ENCODE peak calls at places on chromosomes 12 and 14, in five cellular contexts. T is ovary, P is neural crest cell, S is AG04450, X is B cell. D is an unnamed sample.

GRCh38 chr12:96196781-96197180 is 2.6 kb downstream of the ELK3 start:
- DNase-seq in T (no peak), P (no peak), S (no peak), X (no peak), D (no peak)

GRCh38 chr14:33914676-33915516 is 36.0 kb downstream of the EGLN3 start:
- DNase-seq in T (no peak), P (no peak), S (no peak), X (no peak), D (no peak)

GRCh38 chr12:120399531-120399930 is 30.6 kb upstream of the MSI1 start:
- DNase-seq in T (no peak), P (no peak), S (peak), X (no peak), D (peak)

GRCh38 chr14:95679995-95680735 is 6.1 kb upstream of the TCL1B start:
- DNase-seq in T (no peak), P (no peak), S (no peak), X (peak), D (peak)

GRCh38 chr12:50927356-50927755 is 25.0 kb upstream of the HIGD1C start:
- DNase-seq in T (no peak), P (no peak), S (no peak), X (no peak), D (no peak)

GRCh38 chr14:98170580-98170979 is 1101.4 kb downstream of the BCL11B start:
- DNase-seq in T (no peak), P (no peak), S (no peak), X (no peak), D (no peak)

GRCh38 chr12:114340231-114340630 is 65.7 kb downstream of the TBX5 start:
- DNase-seq in T (no peak), P (no peak), S (no peak), X (no peak), D (no peak)

GRCh38 chr12:49716546-49716945 is 9.3 kb upstream of the FMNL3 start:
- DNase-seq in T (no peak), P (no peak), S (no peak), X (peak), D (peak)

GRCh38 chr12:55974308-55974724 is 438 bp downstream of the RAB5B start:
- DNase-seq in T (no peak), P (no peak), S (no peak), X (no peak), D (peak)

GRCh38 chr14:49339130-49339529 is 247.1 kb downstream of the RPS29 start:
- DNase-seq in T (no peak), P (no peak), S (no peak), X (no peak), D (no peak)

GRCh38 chr14:71776463-71777359 is 155.5 kb upstream of the RGS6 start:
- DNase-seq in T (no peak), P (no peak), S (no peak), X (no peak), D (no peak)

GRCh38 chr12:1914116-1914911 is 4.1 kb downstream of the CACNA2D4 start:
- DNase-seq in T (no peak), P (peak), S (no peak), X (no peak), D (peak)

GRCh38 chr14:61625171-61625570 is 70.1 kb upstream of the HIF1A start:
- DNase-seq in T (no peak), P (no peak), S (no peak), X (no peak), D (no peak)

GRCh38 chr12:72511906-72512305 is 239.7 kb downstream of the TRHDE start:
- DNase-seq in T (no peak), P (no peak), S (peak), X (no peak), D (no peak)

GRCh38 chr12:49358548-49359141 is 8.6 kb upstream of the SPATS2 start:
- DNase-seq in T (no peak), P (peak), S (no peak), X (peak), D (peak)

GRCh38 chr14:49594347-49595089 is 4.2 kb upstream of the LRR1 start:
- DNase-seq in T (no peak), P (no peak), S (peak), X (peak), D (peak)

GRCh38 chr14:80762829-80763228 is 178.7 kb downstream of the CEP128 start:
- DNase-seq in T (no peak), P (no peak), S (no peak), X (no peak), D (no peak)

GRCh38 chr14:66070542-66071319 is 415.4 kb upstream of the CCDC196 start:
- DNase-seq in T (no peak), P (peak), S (no peak), X (peak), D (peak)

GRCh38 chr14:61489932-61490331 is 168.6 kb downstream of the PRKCH start:
- DNase-seq in T (no peak), P (no peak), S (no peak), X (no peak), D (no peak)

GRCh38 chr14:100471451-100472093 is 115.6 kb downstream of the BEGAIN start:
- DNase-seq in T (no peak), P (no peak), S (no peak), X (no peak), D (no peak)

GRCh38 chr14:104795781-104796681 is 483 bp upstream of the AKT1 start:
- DNase-seq in T (peak), P (no peak), S (no peak), X (no peak), D (peak)

GRCh38 chr14:34465069-34465859 is 3.2 kb upstream of the SPTSSA start:
- DNase-seq in T (no peak), P (no peak), S (no peak), X (no peak), D (no peak)

GRCh38 chr12:10098762-10099161 is at the start of gene CLEC1A:
- DNase-seq in T (no peak), P (no peak), S (no peak), X (no peak), D (no peak)

GRCh38 chr12:1046727-1047126 is 55.7 kb downstream of the ERC1 start:
- DNase-seq in T (no peak), P (no peak), S (no peak), X (no peak), D (no peak)

GRCh38 chr12:49939707-49940106 is 10.8 kb upstream of the AQP2 start:
- DNase-seq in T (no peak), P (no peak), S (no peak), X (no peak), D (no peak)

GRCh38 chr14:65303185-65303901 is 109.2 kb upstream of the FUT8 start:
- DNase-seq in T (no peak), P (no peak), S (no peak), X (no peak), D (no peak)

GRCh38 chr14:101442451-101442850 is 118.8 kb upstream of the DIO3 start:
- DNase-seq in T (no peak), P (no peak), S (no peak), X (no peak), D (no peak)

GRCh38 chr12:754871-755562 is 2.6 kb downstream of the WNK1 start:
- DNase-seq in T (no peak), P (no peak), S (peak), X (no peak), D (peak)

GRCh38 chr12:93191956-93192355 is 185.8 kb upstream of the NUDT4 start:
- DNase-seq in T (no peak), P (no peak), S (no peak), X (no peak), D (no peak)

GRCh38 chr12:105433804-105434203 is 103.3 kb downstream of the C12orf75 start:
- DNase-seq in T (no peak), P (no peak), S (no peak), X (no peak), D (no peak)

GRCh38 chr12:131796754-131797587 is 31.2 kb upstream of the MMP17 start:
- DNase-seq in T (no peak), P (no peak), S (no peak), X (no peak), D (no peak)
- TF ChIP-seq CTCF in T (no peak), P (no peak), S (no peak), X (no peak), D (no peak)

GRCh38 chr14:77603654-77604270 is 12.7 kb downstream of the SPTLC2 start:
- DNase-seq in T (no peak), P (no peak), S (no peak), X (no peak), D (no peak)
- TF ChIP-seq CTCF in T (no peak), P (peak), S (peak), X (no peak), D (no peak)

GRCh38 chr12:88578274-88578673 is 2.0 kb downstream of the KITLG start:
- DNase-seq in T (no peak), P (peak), S (no peak), X (no peak), D (no peak)

GRCh38 chr12:88579941-88580871 is at the start of gene KITLG:
- DNase-seq in T (peak), P (peak), S (peak), X (no peak), D (peak)

GRCh38 chr12:88579572-88579940 is 715 bp downstream of the KITLG start:
- DNase-seq in T (peak), P (peak), S (no peak), X (no peak), D (peak)

GRCh38 chr12:88577537-88577936 is 2.7 kb downstream of the KITLG start:
- DNase-seq in T (no peak), P (no peak), S (no peak), X (no peak), D (no peak)

GRCh38 chr12:88578821-88579518 is 1.3 kb downstream of the KITLG start:
- DNase-seq in T (no peak), P (peak), S (no peak), X (no peak), D (no peak)
- TF ChIP-seq CTCF in T (no peak), P (peak), S (peak), X (no peak), D (no peak)

GRCh38 chr14:21399311-21399870 is 15.6 kb upstream of the SUPT16H start:
- DNase-seq in T (no peak), P (no peak), S (no peak), X (no peak), D (no peak)

GRCh38 chr14:21398901-21399300 is 15.1 kb upstream of the SUPT16H start:
- DNase-seq in T (no peak), P (no peak), S (no peak), X (no peak), D (no peak)

DNA sequence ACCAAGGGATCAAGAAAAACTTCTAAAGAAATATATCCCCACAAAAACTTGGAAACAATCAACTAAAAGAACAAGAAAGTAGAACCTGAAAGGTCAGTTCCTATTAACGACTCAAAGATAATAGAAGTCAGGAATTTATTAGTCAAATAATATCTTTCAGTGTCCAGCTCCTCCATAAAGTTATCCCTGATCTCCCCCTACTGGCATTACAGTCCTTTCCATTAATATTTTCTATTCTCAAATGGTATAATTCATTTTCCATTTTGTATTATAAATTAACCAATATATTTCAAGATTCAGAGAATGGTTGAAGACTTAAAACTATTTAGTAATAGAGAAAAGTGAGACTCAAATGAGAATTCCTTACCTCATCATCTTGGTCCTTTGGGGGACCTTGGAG is 11.6 kb upstream of the SUPT16H start:
- DNase-seq in T (no peak), P (no peak), S (no peak), X (no peak), D (no peak)
- TF ChIP-seq CTCF in T (no peak), P (peak), S (no peak), X (no peak), D (no peak)

GRCh38 chr12:24901975-24902461 is 46.9 kb downstream of the BCAT1 start:
- DNase-seq in T (no peak), P (peak), S (no peak), X (no peak), D (peak)

GRCh38 chr12:24904871-24905270 is 44.0 kb downstream of the BCAT1 start:
- DNase-seq in T (no peak), P (no peak), S (no peak), X (no peak), D (no peak)

GRCh38 chr12:24902521-24903304 is 46.2 kb downstream of the BCAT1 start:
- DNase-seq in T (no peak), P (peak), S (no peak), X (no peak), D (peak)

GRCh38 chr12:24905431-24905830 is 43.5 kb downstream of the BCAT1 start:
- DNase-seq in T (no peak), P (no peak), S (no peak), X (no peak), D (no peak)

GRCh38 chr12:24903305-24904088 is 45.4 kb downstream of the BCAT1 start:
- DNase-seq in T (no peak), P (peak), S (no peak), X (no peak), D (peak)
- TF ChIP-seq CTCF in T (no peak), P (no peak), S (no peak), X (no peak), D (no peak)

GRCh38 chr12:54463484-54463883 is 9.9 kb downstream of the GTSF1 start:
- DNase-seq in T (no peak), P (no peak), S (no peak), X (no peak), D (no peak)

GRCh38 chr12:54459355-54459754 is 14.0 kb downstream of the GTSF1 start:
- DNase-seq in T (no peak), P (no peak), S (no peak), X (no peak), D (no peak)

GRCh38 chr12:54463034-54463433 is 10.4 kb downstream of the GTSF1 start:
- DNase-seq in T (no peak), P (no peak), S (no peak), X (no peak), D (no peak)

GRCh38 chr12:54455760-54456469 is 17.5 kb downstream of the GTSF1 start:
- DNase-seq in T (no peak), P (no peak), S (no peak), X (no peak), D (no peak)

DNA sequence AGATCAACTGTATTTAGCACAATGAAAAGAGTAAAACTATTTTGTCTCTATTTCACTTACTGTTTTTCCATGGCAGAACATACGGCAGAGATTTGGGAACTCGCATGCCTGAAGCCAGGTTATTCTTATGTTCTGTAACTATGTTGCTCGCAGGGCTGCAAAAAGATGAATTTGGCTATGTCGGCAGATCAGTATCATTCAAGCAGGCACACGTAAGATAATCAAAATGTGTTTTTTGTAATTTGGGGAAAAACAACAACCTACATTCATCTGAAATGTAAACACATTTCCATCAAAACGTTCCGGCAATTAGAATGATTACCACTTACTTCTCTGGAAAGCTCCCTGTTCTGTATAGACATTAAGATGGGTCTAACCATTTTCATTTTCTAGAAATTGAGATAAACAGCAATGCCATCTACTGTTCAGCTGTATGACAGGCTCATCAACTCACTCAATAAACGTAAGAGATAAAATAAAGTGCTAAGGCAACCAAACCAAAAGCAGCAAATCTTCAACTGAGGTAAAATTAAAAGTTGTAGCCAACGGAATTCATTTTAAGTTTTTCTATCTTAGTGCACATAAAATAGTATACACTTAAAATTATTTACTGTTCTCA is 13.0 kb downstream of the GTSF1 start:
- DNase-seq in T (no peak), P (no peak), S (no peak), X (no peak), D (no peak)
- TF ChIP-seq CTCF in T (no peak), P (no peak), S (no peak), X (no peak), D (no peak)

GRCh38 chr12:63838411-63838810 is 6.1 kb upstream of the SRGAP1 start:
- DNase-seq in T (no peak), P (no peak), S (no peak), X (no peak), D (no peak)
- TF ChIP-seq CTCF in T (no peak), P (no peak), S (no peak), X (no peak), D (no peak)

DNA sequence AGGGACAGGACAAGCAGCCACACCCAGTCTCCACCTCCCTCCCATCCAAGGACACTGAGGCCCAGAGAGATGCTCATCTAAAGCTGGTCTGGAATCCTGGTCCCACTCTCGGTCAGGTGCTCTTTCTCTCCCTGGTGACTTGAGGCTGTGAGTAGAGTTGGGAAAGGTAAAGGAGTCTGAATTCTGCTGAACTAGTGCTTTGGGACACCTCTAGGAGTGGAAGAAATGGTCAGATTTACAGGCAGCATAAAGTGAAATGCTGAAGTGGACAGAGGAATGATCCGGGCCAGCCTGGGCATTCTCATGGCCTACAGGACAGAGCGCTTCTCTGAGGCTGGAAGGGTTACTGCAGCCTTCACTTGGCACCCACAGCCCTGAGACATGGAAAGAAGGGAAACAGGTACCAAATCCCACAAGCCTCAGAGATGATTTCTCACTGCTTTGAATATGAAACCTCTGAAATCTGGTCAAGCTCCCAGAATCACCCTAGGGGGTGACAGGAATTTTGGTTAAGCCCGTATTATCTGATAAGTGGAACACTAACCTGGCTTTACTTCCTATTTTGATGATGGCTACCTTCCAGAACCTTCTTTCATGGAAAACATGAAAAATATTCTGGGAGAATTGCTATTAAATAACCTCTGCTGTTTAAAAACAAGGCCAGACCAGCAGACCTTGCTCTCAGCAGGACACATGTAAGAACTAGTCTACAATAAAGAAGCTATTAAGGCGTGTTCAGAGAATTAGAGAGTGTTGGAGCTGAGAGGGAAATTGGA is 281.7 kb downstream of the ZFP36L1 start:
- DNase-seq in T (no peak), P (no peak), S (no peak), X (no peak), D (no peak)
- TF ChIP-seq CTCF in T (no peak), P (no peak), S (no peak), X (no peak), D (no peak)

GRCh38 chr12:107317751-107318553 is 224.6 kb upstream of the CRY1 start:
- DNase-seq in T (no peak), P (peak), S (peak), X (no peak), D (peak)
- TF ChIP-seq CTCF in T (no peak), P (peak), S (peak), X (no peak), D (no peak)

D was measured in GM13976.